ENCODE peak calls at places on chromosomes 3 and 15, in eight cellular contexts. O is dorsolateral prefrontal cortex, V is natural killer cell, S is AG09309, I is lower lobe of right lung, U is GM10248, B is astrocyte of the cerebellum, Q is posterior vena cava. T is an unnamed sample.

GRCh38 chr3:191440532-191440931 is 20.4 kb upstream of the PYDC2 start:
- DNase-seq in U (no peak), B (no peak), O (no peak), V (no peak), Q (no peak), I (no peak), S (no peak), T (no peak)

GRCh38 chr3:12981631-12982265 is 91.5 kb downstream of the IQSEC1 start:
- DNase-seq in B (no peak), V (no peak), U (no peak), I (no peak), Q (peak; percentile 30), O (no peak), S (no peak), T (no peak)

GRCh38 chr3:189683576-189684255 is 52.5 kb downstream of the TP63 start:
- DNase-seq in U (no peak), V (no peak), Q (no peak), I (no peak), B (no peak), O (no peak), S (no peak), T (no peak)

GRCh38 chr15:40458495-40459371 is 12.1 kb upstream of the CHST14 start:
- DNase-seq in O (no peak), B (no peak), I (no peak), V (no peak), U (no peak), Q (peak; percentile 76), S (no peak), T (no peak)

GRCh38 chr3:126121632-126122031 is 37.7 kb upstream of the SLC41A3 start:
- DNase-seq in I (no peak), O (no peak), Q (peak; percentile 22), S (no peak), U (no peak), V (peak; percentile 7), B (no peak), T (no peak)

GRCh38 chr3:122005033-122005565 is 16.9 kb downstream of the ILDR1 start:
- DNase-seq in U (peak; percentile 72), B (no peak), S (no peak), Q (no peak), O (no peak), V (no peak), I (no peak), T (no peak)

GRCh38 chr3:9947025-9947995 is 4.9 kb downstream of the PRRT3 start:
- DNase-seq in Q (peak; percentile 88), S (peak; percentile 35), O (peak; percentile 58), B (no peak), I (peak; percentile 86), V (no peak), U (no peak), T (peak; percentile 61)

GRCh38 chr15:36753173-36753572 is 173.7 kb downstream of the CDIN1 start:
- DNase-seq in Q (no peak), S (no peak), B (no peak), U (no peak), V (no peak), O (no peak), I (no peak), T (no peak)

GRCh38 chr3:39269528-39269927 is 10.3 kb downstream of the CX3CR1 start:
- DNase-seq in I (no peak), U (no peak), V (no peak), S (no peak), B (no peak), Q (no peak), O (no peak), T (no peak)

T was measured in GOT3.